ENCODE peak calls at places on chromosomes 13 and 19, in four cellular contexts. A, C, Y and L are unnamed samples.

GRCh38 chr19:38163419-38164290 is 60.4 kb downstream of the DPF1 start:
- DNase-seq in A (no peak), Y (no peak), C (no peak), L (no peak)

GRCh38 chr13:46295531-46296464 is 84.1 kb downstream of the LRRC63 start:
- DNase-seq in C (peak; percentile 25), A (no peak), Y (peak; percentile 97), L (peak; percentile 29)

GRCh38 chr13:109509154-109509905 is 277.1 kb downstream of the IRS2 start:
- DNase-seq in A (no peak), Y (peak; percentile 76), C (no peak), L (no peak)

GRCh38 chr13:33000365-33000764 is 15.9 kb upstream of the KL start:
- DNase-seq in Y (no peak), A (no peak), C (no peak), L (no peak)

GRCh38 chr13:96034662-96035061 is 18.5 kb downstream of the UGGT2 start:
- DNase-seq in C (no peak), Y (no peak), A (no peak), L (no peak)

GRCh38 chr19:14786421-14786851 is 8.1 kb upstream of the ADGRE2 start:
- DNase-seq in Y (peak; percentile 41), A (no peak), C (no peak), L (no peak)

GRCh38 chr19:13825489-13826475 is 30.5 kb downstream of the ZSWIM4 start:
- DNase-seq in A (no peak), C (no peak), Y (peak; percentile 78), L (no peak)

GRCh38 chr19:44796701-44797115 is 12.2 kb upstream of the BCAM start:
- DNase-seq in Y (no peak), A (no peak), C (no peak), L (no peak)

GRCh38 chr19:2663920-2664571 is 38.4 kb downstream of the GNG7 start:
- DNase-seq in A (no peak), C (no peak), Y (no peak), L (no peak)

GRCh38 chr13:20544186-20544914 is 18.7 kb upstream of the CRYL1 start:
- DNase-seq in A (no peak), Y (no peak), C (no peak), L (no peak)

GRCh38 chr19:6062274-6062673 is 48.0 kb downstream of the RFX2 start:
- DNase-seq in C (peak; percentile 21), A (peak; percentile 28), Y (peak; percentile 45), L (peak; percentile 31)

GRCh38 chr13:37835392-37835791 is 34.2 kb downstream of the TRPC4 start:
- DNase-seq in Y (no peak), A (no peak), C (no peak), L (no peak)

GRCh38 chr19:30923096-30923495 is 426.1 kb downstream of the TSHZ3 start:
- DNase-seq in Y (no peak), C (no peak), A (no peak), L (no peak)